ENCODE peak calls at places on chromosomes 16 and 17, in nine cellular contexts. One of them, this sample, is unnamed.

GRCh38 chr16:89575247-89576172 is at the start of gene CPNE7:
- DNase-seq in CD8-positive, alpha-beta T cell: no peak
- DNase-seq in left cardiac atrium: no peak
- DNase-seq in ACHN: peak
- DNase-seq in OCI-LY7: no peak
- DNase-seq in NCI-H748 treated with DMSO at 0.1 percent for 48 hours: no peak
- DNase-seq in stimulated activated CD4-positive, alpha-beta T cell treated with anti-CD3 and anti-CD28 coated beads, Interleukin-2, amount 100 ng/mL, for 48 hours: no peak
- DNase-seq in esophagus muscularis mucosa: no peak
- DNase-seq in Peyer's patch: no peak
- DNase-seq in this sample: no peak

GRCh38 chr17:27226611-27227234 is 67.2 kb upstream of the WSB1 start:
- DNase-seq in CD8-positive, alpha-beta T cell: no peak
- DNase-seq in left cardiac atrium: no peak
- DNase-seq in ACHN: peak
- DNase-seq in OCI-LY7: no peak
- DNase-seq in NCI-H748 treated with DMSO at 0.1 percent for 48 hours: no peak
- DNase-seq in stimulated activated CD4-positive, alpha-beta T cell treated with anti-CD3 and anti-CD28 coated beads, Interleukin-2, amount 100 ng/mL, for 48 hours: no peak
- DNase-seq in esophagus muscularis mucosa: peak
- DNase-seq in Peyer's patch: peak
- DNase-seq in this sample: no peak

GRCh38 chr17:7007143-7007542 is 5.3 kb upstream of the RNASEK start:
- DNase-seq in CD8-positive, alpha-beta T cell: no peak
- DNase-seq in left cardiac atrium: no peak
- DNase-seq in ACHN: no peak
- DNase-seq in OCI-LY7: no peak
- DNase-seq in NCI-H748 treated with DMSO at 0.1 percent for 48 hours: no peak
- DNase-seq in stimulated activated CD4-positive, alpha-beta T cell treated with anti-CD3 and anti-CD28 coated beads, Interleukin-2, amount 100 ng/mL, for 48 hours: no peak
- DNase-seq in esophagus muscularis mucosa: no peak
- DNase-seq in Peyer's patch: no peak
- DNase-seq in this sample: no peak

GRCh38 chr16:35188288-35189155 is 1729.1 kb downstream of the TP53TG3F start:
- DNase-seq in CD8-positive, alpha-beta T cell: no peak
- DNase-seq in left cardiac atrium: no peak
- DNase-seq in ACHN: peak
- DNase-seq in OCI-LY7: peak
- DNase-seq in NCI-H748 treated with DMSO at 0.1 percent for 48 hours: peak
- DNase-seq in stimulated activated CD4-positive, alpha-beta T cell treated with anti-CD3 and anti-CD28 coated beads, Interleukin-2, amount 100 ng/mL, for 48 hours: no peak
- DNase-seq in esophagus muscularis mucosa: peak
- DNase-seq in Peyer's patch: no peak
- DNase-seq in this sample: no peak

GRCh38 chr16:49602201-49603041 is 228.8 kb downstream of the C16orf78 start:
- DNase-seq in CD8-positive, alpha-beta T cell: no peak
- DNase-seq in left cardiac atrium: no peak
- DNase-seq in ACHN: peak
- DNase-seq in OCI-LY7: no peak
- DNase-seq in NCI-H748 treated with DMSO at 0.1 percent for 48 hours: no peak
- DNase-seq in stimulated activated CD4-positive, alpha-beta T cell treated with anti-CD3 and anti-CD28 coated beads, Interleukin-2, amount 100 ng/mL, for 48 hours: no peak
- DNase-seq in esophagus muscularis mucosa: no peak
- DNase-seq in Peyer's patch: no peak
- DNase-seq in this sample: peak

GRCh38 chr17:40015005-40015997 is at the start of gene CSF3:
- DNase-seq in CD8-positive, alpha-beta T cell: no peak
- DNase-seq in left cardiac atrium: no peak
- DNase-seq in ACHN: no peak
- DNase-seq in OCI-LY7: no peak
- DNase-seq in NCI-H748 treated with DMSO at 0.1 percent for 48 hours: no peak
- DNase-seq in stimulated activated CD4-positive, alpha-beta T cell treated with anti-CD3 and anti-CD28 coated beads, Interleukin-2, amount 100 ng/mL, for 48 hours: no peak
- DNase-seq in esophagus muscularis mucosa: no peak
- DNase-seq in Peyer's patch: peak
- DNase-seq in this sample: no peak

GRCh38 chr16:2835638-2836493 is 5.8 kb downstream of the ZG16B start:
- DNase-seq in CD8-positive, alpha-beta T cell: no peak
- DNase-seq in left cardiac atrium: no peak
- DNase-seq in ACHN: peak
- DNase-seq in OCI-LY7: no peak
- DNase-seq in NCI-H748 treated with DMSO at 0.1 percent for 48 hours: no peak
- DNase-seq in stimulated activated CD4-positive, alpha-beta T cell treated with anti-CD3 and anti-CD28 coated beads, Interleukin-2, amount 100 ng/mL, for 48 hours: no peak
- DNase-seq in esophagus muscularis mucosa: no peak
- DNase-seq in Peyer's patch: no peak
- DNase-seq in this sample: no peak

GRCh38 chr17:49229076-49229804 is 1.3 kb downstream of the PHOSPHO1 start:
- DNase-seq in CD8-positive, alpha-beta T cell: no peak
- DNase-seq in left cardiac atrium: no peak
- DNase-seq in ACHN: no peak
- DNase-seq in OCI-LY7: no peak
- DNase-seq in NCI-H748 treated with DMSO at 0.1 percent for 48 hours: no peak
- DNase-seq in stimulated activated CD4-positive, alpha-beta T cell treated with anti-CD3 and anti-CD28 coated beads, Interleukin-2, amount 100 ng/mL, for 48 hours: no peak
- DNase-seq in esophagus muscularis mucosa: no peak
- DNase-seq in Peyer's patch: no peak
- DNase-seq in this sample: no peak

GRCh38 chr17:78477913-78478756 is 99.1 kb downstream of the DNAH17 start:
- DNase-seq in CD8-positive, alpha-beta T cell: no peak
- DNase-seq in left cardiac atrium: no peak
- DNase-seq in ACHN: no peak
- DNase-seq in OCI-LY7: no peak
- DNase-seq in NCI-H748 treated with DMSO at 0.1 percent for 48 hours: no peak
- DNase-seq in stimulated activated CD4-positive, alpha-beta T cell treated with anti-CD3 and anti-CD28 coated beads, Interleukin-2, amount 100 ng/mL, for 48 hours: no peak
- DNase-seq in esophagus muscularis mucosa: no peak
- DNase-seq in Peyer's patch: no peak
- DNase-seq in this sample: no peak

GRCh38 chr16:23207485-23207884 is 24.9 kb downstream of the SCNN1G start:
- DNase-seq in CD8-positive, alpha-beta T cell: no peak
- DNase-seq in left cardiac atrium: no peak
- DNase-seq in ACHN: no peak
- DNase-seq in OCI-LY7: no peak
- DNase-seq in NCI-H748 treated with DMSO at 0.1 percent for 48 hours: peak
- DNase-seq in stimulated activated CD4-positive, alpha-beta T cell treated with anti-CD3 and anti-CD28 coated beads, Interleukin-2, amount 100 ng/mL, for 48 hours: no peak
- DNase-seq in esophagus muscularis mucosa: no peak
- DNase-seq in Peyer's patch: no peak
- DNase-seq in this sample: no peak

GRCh38 chr17:79954281-79955166 is 81.1 kb downstream of the TBC1D16 start:
- DNase-seq in CD8-positive, alpha-beta T cell: no peak
- DNase-seq in left cardiac atrium: peak
- DNase-seq in ACHN: no peak
- DNase-seq in OCI-LY7: no peak
- DNase-seq in NCI-H748 treated with DMSO at 0.1 percent for 48 hours: no peak
- DNase-seq in stimulated activated CD4-positive, alpha-beta T cell treated with anti-CD3 and anti-CD28 coated beads, Interleukin-2, amount 100 ng/mL, for 48 hours: no peak
- DNase-seq in esophagus muscularis mucosa: no peak
- DNase-seq in Peyer's patch: peak
- DNase-seq in this sample: peak

GRCh38 chr17:10290046-10290445 is 82.8 kb downstream of the MYH13 start:
- DNase-seq in CD8-positive, alpha-beta T cell: no peak
- DNase-seq in left cardiac atrium: peak
- DNase-seq in ACHN: no peak
- DNase-seq in OCI-LY7: no peak
- DNase-seq in NCI-H748 treated with DMSO at 0.1 percent for 48 hours: no peak
- DNase-seq in stimulated activated CD4-positive, alpha-beta T cell treated with anti-CD3 and anti-CD28 coated beads, Interleukin-2, amount 100 ng/mL, for 48 hours: no peak
- DNase-seq in esophagus muscularis mucosa: no peak
- DNase-seq in Peyer's patch: no peak
- DNase-seq in this sample: no peak

GRCh38 chr17:20246692-20247091 is 220.6 kb downstream of the LGALS9B start:
- DNase-seq in CD8-positive, alpha-beta T cell: no peak
- DNase-seq in left cardiac atrium: no peak
- DNase-seq in ACHN: no peak
- DNase-seq in OCI-LY7: no peak
- DNase-seq in NCI-H748 treated with DMSO at 0.1 percent for 48 hours: no peak
- DNase-seq in stimulated activated CD4-positive, alpha-beta T cell treated with anti-CD3 and anti-CD28 coated beads, Interleukin-2, amount 100 ng/mL, for 48 hours: no peak
- DNase-seq in esophagus muscularis mucosa: no peak
- DNase-seq in Peyer's patch: no peak
- DNase-seq in this sample: no peak

GRCh38 chr17:18257268-18257681 is 1.3 kb downstream of the FLII start:
- DNase-seq in CD8-positive, alpha-beta T cell: no peak
- DNase-seq in left cardiac atrium: no peak
- DNase-seq in ACHN: peak
- DNase-seq in OCI-LY7: no peak
- DNase-seq in NCI-H748 treated with DMSO at 0.1 percent for 48 hours: no peak
- DNase-seq in stimulated activated CD4-positive, alpha-beta T cell treated with anti-CD3 and anti-CD28 coated beads, Interleukin-2, amount 100 ng/mL, for 48 hours: no peak
- DNase-seq in esophagus muscularis mucosa: no peak
- DNase-seq in Peyer's patch: no peak
- DNase-seq in this sample: no peak

GRCh38 chr16:24309222-24309905 is 53.2 kb downstream of the CACNG3 start:
- DNase-seq in CD8-positive, alpha-beta T cell: no peak
- DNase-seq in left cardiac atrium: peak
- DNase-seq in ACHN: peak
- DNase-seq in OCI-LY7: no peak
- DNase-seq in NCI-H748 treated with DMSO at 0.1 percent for 48 hours: no peak
- DNase-seq in stimulated activated CD4-positive, alpha-beta T cell treated with anti-CD3 and anti-CD28 coated beads, Interleukin-2, amount 100 ng/mL, for 48 hours: peak
- DNase-seq in esophagus muscularis mucosa: no peak
- DNase-seq in Peyer's patch: no peak
- DNase-seq in this sample: no peak

GRCh38 chr16:27841911-27842310 is 221.6 kb downstream of the GSG1L start:
- DNase-seq in CD8-positive, alpha-beta T cell: no peak
- DNase-seq in left cardiac atrium: no peak
- DNase-seq in ACHN: no peak
- DNase-seq in OCI-LY7: no peak
- DNase-seq in NCI-H748 treated with DMSO at 0.1 percent for 48 hours: no peak
- DNase-seq in stimulated activated CD4-positive, alpha-beta T cell treated with anti-CD3 and anti-CD28 coated beads, Interleukin-2, amount 100 ng/mL, for 48 hours: no peak
- DNase-seq in esophagus muscularis mucosa: no peak
- DNase-seq in Peyer's patch: peak
- DNase-seq in this sample: peak

GRCh38 chr16:23504453-23505179 is 5.7 kb downstream of the GGA2 start:
- DNase-seq in CD8-positive, alpha-beta T cell: peak
- DNase-seq in left cardiac atrium: peak
- DNase-seq in ACHN: peak
- DNase-seq in OCI-LY7: peak
- DNase-seq in NCI-H748 treated with DMSO at 0.1 percent for 48 hours: no peak
- DNase-seq in stimulated activated CD4-positive, alpha-beta T cell treated with anti-CD3 and anti-CD28 coated beads, Interleukin-2, amount 100 ng/mL, for 48 hours: peak
- DNase-seq in esophagus muscularis mucosa: peak
- DNase-seq in Peyer's patch: peak
- DNase-seq in this sample: no peak

GRCh38 chr17:55238931-55239297 is 25.8 kb upstream of the HLF start:
- DNase-seq in CD8-positive, alpha-beta T cell: no peak
- DNase-seq in left cardiac atrium: no peak
- DNase-seq in ACHN: peak
- DNase-seq in OCI-LY7: no peak
- DNase-seq in NCI-H748 treated with DMSO at 0.1 percent for 48 hours: peak
- DNase-seq in stimulated activated CD4-positive, alpha-beta T cell treated with anti-CD3 and anti-CD28 coated beads, Interleukin-2, amount 100 ng/mL, for 48 hours: no peak
- DNase-seq in esophagus muscularis mucosa: no peak
- DNase-seq in Peyer's patch: no peak
- DNase-seq in this sample: no peak

GRCh38 chr16:57802635-57803412 is 533 bp upstream of the KIFC3 start:
- DNase-seq in CD8-positive, alpha-beta T cell: no peak
- DNase-seq in left cardiac atrium: no peak
- DNase-seq in ACHN: no peak
- DNase-seq in OCI-LY7: no peak
- DNase-seq in NCI-H748 treated with DMSO at 0.1 percent for 48 hours: no peak
- DNase-seq in stimulated activated CD4-positive, alpha-beta T cell treated with anti-CD3 and anti-CD28 coated beads, Interleukin-2, amount 100 ng/mL, for 48 hours: peak
- DNase-seq in esophagus muscularis mucosa: no peak
- DNase-seq in Peyer's patch: no peak
- DNase-seq in this sample: no peak

GRCh38 chr17:3788200-3788599 is 12.8 kb downstream of the ITGAE start:
- DNase-seq in CD8-positive, alpha-beta T cell: no peak
- DNase-seq in left cardiac atrium: no peak
- DNase-seq in ACHN: no peak
- DNase-seq in OCI-LY7: no peak
- DNase-seq in NCI-H748 treated with DMSO at 0.1 percent for 48 hours: no peak
- DNase-seq in stimulated activated CD4-positive, alpha-beta T cell treated with anti-CD3 and anti-CD28 coated beads, Interleukin-2, amount 100 ng/mL, for 48 hours: no peak
- DNase-seq in esophagus muscularis mucosa: no peak
- DNase-seq in Peyer's patch: peak
- DNase-seq in this sample: no peak